ENCODE peak calls at places on chromosomes 3 and 15, in ten cellular contexts. P, L, R, X, K, O, H, J, G and Q are unnamed samples.

GRCh38 chr3:30548605-30549004 is 57.8 kb upstream of the TGFBR2 start:
- DNase-seq in P (no peak), R (no peak), O (no peak), K (no peak), L (no peak), G (peak), J (no peak), X (peak), H (no peak), Q (peak)

GRCh38 chr3:52784931-52785590 is 7.7 kb downstream of the ITIH1 start:
- DNase-seq in P (no peak), J (no peak), R (no peak), G (no peak), H (peak), L (peak), X (peak), O (no peak), K (no peak), Q (no peak)

GRCh38 chr3:64909011-64909410 is 221.2 kb upstream of the ADAMTS9 start:
- DNase-seq in O (no peak), G (no peak), J (no peak), K (no peak), H (no peak), X (no peak), L (no peak), P (no peak), R (no peak), Q (no peak)

GRCh38 chr3:112770026-112770626 is 76.5 kb downstream of the CD200R1L start:
- DNase-seq in R (no peak), K (no peak), H (no peak), J (no peak), O (peak), P (no peak), G (peak), L (no peak), X (peak), Q (peak)

GRCh38 chr3:189563841-189564563 is 67.2 kb upstream of the TP63 start:
- DNase-seq in R (no peak), H (no peak), K (no peak), G (peak), O (peak), L (no peak), X (no peak), P (no peak), J (no peak), Q (no peak)

GRCh38 chr3:154178172-154178571 is 57.0 kb downstream of the ARHGEF26 start:
- DNase-seq in J (no peak), K (no peak), O (no peak), P (no peak), X (no peak), G (no peak), L (no peak), R (no peak), H (no peak), Q (no peak)

GRCh38 chr3:197547618-197548017 is 8.2 kb downstream of the BDH1 start:
- DNase-seq in G (no peak), R (no peak), J (no peak), K (no peak), X (peak), H (no peak), P (no peak), O (no peak), L (no peak), Q (peak)

GRCh38 chr3:37174532-37175126 is at the start of gene LRRFIP2:
- DNase-seq in L (no peak), H (no peak), K (no peak), G (peak), O (peak), X (no peak), P (no peak), R (no peak), J (no peak), Q (no peak)

GRCh38 chr15:85706779-85707518 is 87.8 kb downstream of the KLHL25 start:
- DNase-seq in O (peak), K (no peak), L (no peak), H (no peak), P (no peak), J (no peak), G (peak), R (no peak), X (no peak), Q (peak)

GRCh38 chr3:187878776-187879524 is 133.7 kb upstream of the BCL6 start:
- DNase-seq in X (no peak), P (no peak), H (no peak), G (peak), K (no peak), J (no peak), L (no peak), O (peak), R (no peak), Q (no peak)